ENCODE peak calls at places on chromosome 14, in four cellular contexts. X is CD4-positive, CD25-positive, alpha-beta regulatory T cell; P is mucosa of descending colon; Q is spleen. I is an unnamed sample.

GRCh38 chr14:100143523-100143922 is 15.9 kb downstream of the DEGS2 start:
- DNase-seq in X (no peak), Q (no peak), P (no peak), I (no peak)

GRCh38 chr14:89540830-89541470 is 123.9 kb upstream of the FOXN3 start:
- DNase-seq in Q (no peak), P (no peak), X (no peak), I (no peak)

GRCh38 chr14:63286071-63286470 is 32.7 kb downstream of the GPHB5 start:
- DNase-seq in P (no peak), X (no peak), Q (no peak), I (no peak)

GRCh38 chr14:35944847-35945246 is 118.7 kb downstream of the BRMS1L start:
- DNase-seq in Q (no peak), P (peak; percentile 42), X (no peak), I (peak; percentile 23)

GRCh38 chr14:87217023-87217422 is 776.0 kb downstream of the GALC start:
- DNase-seq in Q (no peak), P (no peak), X (no peak), I (no peak)

GRCh38 chr14:88552859-88553258 is 1.9 kb downstream of the PTPN21 start:
- DNase-seq in X (no peak), Q (no peak), P (no peak), I (no peak)

GRCh38 chr14:101250336-101250947 is 310.9 kb upstream of the DIO3 start:
- DNase-seq in X (no peak), Q (peak; percentile 56), P (no peak), I (no peak)

GRCh38 chr14:75244121-75244520 is 34.5 kb upstream of the FOS start:
- DNase-seq in Q (no peak), P (no peak), X (no peak), I (no peak)

GRCh38 chr14:53365516-53366130 is 212.5 kb upstream of the DDHD1 start:
- DNase-seq in P (no peak), X (no peak), Q (no peak), I (no peak)

GRCh38 chr14:79899610-79900009 is 311.7 kb downstream of the DIO2 start:
- DNase-seq in X (no peak), P (no peak), Q (no peak), I (no peak)

GRCh38 chr14:99754141-99755067 is 38.8 kb upstream of the EML1 start:
- DNase-seq in X (no peak), Q (no peak), P (no peak), I (no peak)

GRCh38 chr14:70792939-70793338 is 16.4 kb downstream of the MAP3K9 start:
- DNase-seq in P (no peak), X (no peak), Q (no peak), I (no peak)

GRCh38 chr14:29900609-29901350 is 26.9 kb downstream of the PRKD1 start:
- DNase-seq in P (no peak), X (no peak), Q (no peak), I (no peak)

GRCh38 chr14:79871164-79871563 is 340.1 kb downstream of the DIO2 start:
- DNase-seq in P (no peak), X (no peak), Q (no peak), I (no peak)

GRCh38 chr14:60721331-60722162 is 2.6 kb downstream of the SIX4 start:
- DNase-seq in X (peak; percentile 38), P (no peak), Q (peak; percentile 79), I (peak; percentile 50)

GRCh38 chr14:47332939-47333338 is 342.5 kb downstream of the MDGA2 start:
- DNase-seq in X (no peak), Q (no peak), P (no peak), I (no peak)

GRCh38 chr14:99552021-99552553 is 51.9 kb downstream of the CCDC85C start:
- DNase-seq in X (no peak), P (no peak), Q (no peak), I (no peak)

DNA sequence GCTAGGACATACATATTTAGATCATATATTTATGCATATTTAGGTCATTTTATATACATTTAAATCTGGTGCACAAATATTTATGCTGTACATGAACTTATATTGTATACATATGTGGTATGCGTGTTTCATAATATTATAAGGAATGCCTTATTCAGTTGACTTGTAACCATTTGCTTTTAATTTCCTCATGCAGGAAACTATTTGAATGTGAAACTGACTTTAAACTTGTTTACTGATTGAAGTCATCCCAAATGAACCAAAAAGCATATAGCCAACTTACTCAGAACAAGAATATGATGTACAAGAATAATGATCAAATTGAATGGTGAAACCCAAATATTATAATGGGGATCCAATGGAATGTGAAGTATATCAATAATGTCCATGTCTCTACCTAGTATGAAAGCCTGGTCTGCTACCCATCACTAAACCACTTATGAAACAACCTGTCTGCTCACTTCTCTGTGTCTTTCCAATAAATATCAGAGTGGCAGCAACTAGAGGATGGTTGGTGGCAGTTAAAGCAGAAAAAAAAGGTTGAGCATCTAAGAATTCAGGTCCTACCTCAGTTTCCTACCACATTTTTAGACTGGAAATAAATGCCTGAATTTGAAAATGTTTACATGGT is 38.3 kb downstream of the RPS6KA5 start:
- DNase-seq in Q (no peak), X (no peak), P (no peak), I (no peak)
- H3K4me3 ChIP-seq in Q (peak overlapping the region; percentile 27), X (peak overlapping the region; percentile 82), P (no peak overlapping the region), I (no peak overlapping the region)

DNA sequence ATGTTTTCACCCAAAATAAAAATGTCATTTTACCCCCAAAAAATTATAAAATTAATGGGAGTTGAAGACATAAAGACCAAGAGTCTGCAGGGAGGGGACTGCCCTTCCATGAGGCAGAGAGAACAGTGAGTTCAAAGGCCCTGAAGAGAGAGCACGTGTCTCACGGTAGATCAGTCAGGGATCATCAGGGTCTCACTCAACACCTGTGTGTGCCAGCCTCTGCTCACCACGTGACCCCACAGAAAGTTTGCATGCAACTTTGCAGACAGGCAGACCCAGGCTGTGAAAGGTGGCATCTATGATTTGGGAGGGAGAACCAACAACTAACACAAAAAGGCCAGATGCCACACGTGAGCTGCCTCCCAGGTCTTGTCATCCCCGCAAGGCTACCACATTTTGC is 33.1 kb downstream of the CLMN start:
- DNase-seq in Q (no peak), P (no peak), X (no peak), I (no peak)
- H3K4me1 ChIP-seq in Q (peaks cover 8% of the 10 kb centered on the region), P (peaks cover 12% of the 10 kb centered on the region), X (no peaks in the 10 kb centered on the region), I (peaks cover 6% of the 10 kb centered on the region)

GRCh38 chr14:97290977-97291376 is 493.8 kb downstream of the VRK1 start:
- DNase-seq in X (no peak), P (no peak), Q (no peak), I (no peak)
- H3K36me3 ChIP-seq in X (no peaks in the 10 kb centered on the region), P (no peaks in the 10 kb centered on the region), Q (no peaks in the 10 kb centered on the region), I (no peaks in the 10 kb centered on the region)

GRCh38 chr14:91946313-91947195 is 940 bp downstream of the FBLN5 start:
- DNase-seq in Q (no peak), X (no peak), P (no peak), I (no peak)
- H3K4me3 ChIP-seq in Q (peak overlapping the region; percentile 41), X (no peak overlapping the region), P (no peak overlapping the region), I (no peak overlapping the region)

GRCh38 chr14:106224694-106224971 is 698.2 kb downstream of the TMEM121 start:
- DNase-seq in X (no peak), P (no peak), Q (no peak), I (no peak)

GRCh38 chr14:106228541-106229158 is 702.3 kb downstream of the TMEM121 start:
- DNase-seq in Q (no peak), P (peak; percentile 6), X (no peak), I (no peak)

GRCh38 chr14:106227793-106228192 is 701.4 kb downstream of the TMEM121 start:
- DNase-seq in P (no peak), Q (no peak), X (no peak), I (no peak)

GRCh38 chr14:106218189-106218588 is 691.8 kb downstream of the TMEM121 start:
- DNase-seq in Q (no peak), X (no peak), P (no peak), I (no peak)

DNA sequence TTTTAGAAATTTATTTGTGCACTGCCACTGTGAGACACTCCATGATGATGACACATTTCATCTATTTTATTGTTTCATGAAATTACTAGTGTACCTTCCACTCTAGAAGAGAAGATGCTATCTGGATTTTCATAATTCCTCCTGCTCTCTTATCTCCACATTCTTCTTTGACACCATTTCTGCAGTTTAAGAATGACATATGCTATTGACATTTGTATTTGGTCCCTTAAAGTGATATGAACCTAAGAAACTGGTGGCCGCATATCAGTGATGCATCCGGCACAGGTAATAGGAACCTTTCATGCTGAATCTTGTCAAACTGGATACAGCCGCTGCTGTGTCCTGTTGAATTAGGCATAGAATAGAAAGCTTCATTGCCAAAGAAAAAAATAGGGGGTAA is 696.4 kb downstream of the TMEM121 start:
- DNase-seq in X (no peak), Q (no peak), P (no peak), I (no peak)
- H3K4me1 ChIP-seq in X (peaks cover 8% of the 10 kb centered on the region), Q (no peaks in the 10 kb centered on the region), P (no peaks in the 10 kb centered on the region), I (no peaks in the 10 kb centered on the region)

GRCh38 chr14:95472819-95473251 is 43.6 kb downstream of the SYNE3 start:
- DNase-seq in X (no peak), P (no peak), Q (no peak), I (peak; percentile 38)
- H3K36me3 ChIP-seq in X (peaks cover 79% of the 10 kb centered on the region), P (no peaks in the 10 kb centered on the region), Q (peaks cover 35% of the 10 kb centered on the region), I (no peaks in the 10 kb centered on the region)

GRCh38 chr14:21105095-21105494 is 4.2 kb downstream of the TMEM253 start:
- DNase-seq in Q (no peak), P (no peak), X (no peak), I (no peak)

GRCh38 chr14:21107360-21107781 is 6.5 kb downstream of the TMEM253 start:
- DNase-seq in X (no peak), P (no peak), Q (no peak), I (no peak)

GRCh38 chr14:21104448-21105060 is 3.7 kb downstream of the TMEM253 start:
- DNase-seq in Q (peak; percentile 93), P (peak; percentile 86), X (peak; percentile 40), I (peak; percentile 84)

GRCh38 chr14:21106506-21107359 is 5.9 kb downstream of the TMEM253 start:
- DNase-seq in P (peak; percentile 95), X (peak; percentile 63), Q (peak; percentile 91), I (peak; percentile 86)

DNA sequence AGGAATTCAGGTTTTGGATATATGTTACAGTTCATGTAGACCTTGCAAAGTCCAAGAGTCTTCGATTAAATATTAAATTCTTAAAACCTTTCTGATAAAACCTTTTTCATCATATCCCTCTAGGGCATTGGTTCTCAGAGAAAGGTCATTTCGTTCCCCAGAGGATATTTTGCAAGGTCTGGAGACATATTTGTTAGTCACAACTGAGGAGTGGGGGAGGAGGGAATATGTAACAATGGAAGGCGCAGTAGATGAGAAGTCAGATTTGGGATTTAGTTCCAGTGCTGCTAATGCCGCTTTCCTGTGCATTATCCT is 5.3 kb downstream of the TMEM253 start:
- DNase-seq in Q (no peak), X (no peak), P (no peak), I (peak; percentile 15)
- H3K4me3 ChIP-seq in Q (no peak overlapping the region), X (no peak overlapping the region), P (no peak overlapping the region), I (peak overlapping the region; percentile 43)

I was measured in BE2C.